ENCODE peak calls at places on chromosomes 4 and X, in six cellular contexts. One of them, this sample, is unnamed.

GRCh38 chr4:150593996-150594395 is 12.0 kb downstream of the MAB21L2 start:
- DNase-seq in GM06990: no peak
- DNase-seq in endothelial cell of umbilical vein: peak; percentile 38
- DNase-seq in tibial nerve: no peak
- DNase-seq in Calu3: no peak
- DNase-seq in AG09309: peak; percentile 13
- DNase-seq in this sample: peak; percentile 90

GRCh38 chrX:4925911-4926310 is 1212.5 kb upstream of the PRKX start:
- DNase-seq in GM06990: no peak
- DNase-seq in endothelial cell of umbilical vein: no peak
- DNase-seq in tibial nerve: no peak
- DNase-seq in Calu3: no peak
- DNase-seq in AG09309: no peak
- DNase-seq in this sample: no peak

GRCh38 chrX:3550160-3550765 is 163.2 kb downstream of the PRKX start:
- DNase-seq in GM06990: no peak
- DNase-seq in endothelial cell of umbilical vein: no peak
- DNase-seq in tibial nerve: no peak
- DNase-seq in Calu3: peak; percentile 64
- DNase-seq in AG09309: no peak
- DNase-seq in this sample: peak; percentile 87

GRCh38 chrX:115233497-115234219 is at the start of gene LRCH2:
- DNase-seq in GM06990: no peak
- DNase-seq in endothelial cell of umbilical vein: peak; percentile 47
- DNase-seq in tibial nerve: peak; percentile 9
- DNase-seq in Calu3: no peak
- DNase-seq in AG09309: no peak
- DNase-seq in this sample: peak; percentile 37

GRCh38 chrX:11770320-11770719 is 12.3 kb downstream of the MSL3 start:
- DNase-seq in GM06990: no peak
- DNase-seq in endothelial cell of umbilical vein: peak; percentile 51
- DNase-seq in tibial nerve: no peak
- DNase-seq in Calu3: peak; percentile 9
- DNase-seq in AG09309: no peak
- DNase-seq in this sample: peak; percentile 68

GRCh38 chr4:60588556-60588955 is 611.6 kb upstream of the ADGRL3 start:
- DNase-seq in GM06990: no peak
- DNase-seq in endothelial cell of umbilical vein: no peak
- DNase-seq in tibial nerve: no peak
- DNase-seq in Calu3: no peak
- DNase-seq in AG09309: no peak
- DNase-seq in this sample: no peak

GRCh38 chr4:13530823-13531608 is 13.3 kb downstream of the NKX3-2 start:
- DNase-seq in GM06990: no peak
- DNase-seq in endothelial cell of umbilical vein: no peak
- DNase-seq in tibial nerve: no peak
- DNase-seq in Calu3: no peak
- DNase-seq in AG09309: no peak
- DNase-seq in this sample: no peak

GRCh38 chr4:108350332-108350731 is 181.6 kb upstream of the LEF1 start:
- DNase-seq in GM06990: no peak
- DNase-seq in endothelial cell of umbilical vein: no peak
- DNase-seq in tibial nerve: no peak
- DNase-seq in Calu3: no peak
- DNase-seq in AG09309: no peak
- DNase-seq in this sample: no peak

GRCh38 chr4:48275247-48275646 is 5.6 kb upstream of the TEC start:
- DNase-seq in GM06990: no peak
- DNase-seq in endothelial cell of umbilical vein: no peak
- DNase-seq in tibial nerve: no peak
- DNase-seq in Calu3: peak; percentile 5
- DNase-seq in AG09309: no peak
- DNase-seq in this sample: peak; percentile 68
- TF ChIP-seq CTCF in GM06990: peak; percentile 83
- TF ChIP-seq CTCF in endothelial cell of umbilical vein: peak; percentile 60
- TF ChIP-seq CTCF in tibial nerve: no peak
- TF ChIP-seq CTCF in Calu3: peak; percentile 34
- TF ChIP-seq CTCF in AG09309: peak; percentile 61
- TF ChIP-seq CTCF in this sample: peak; percentile 80

DNA sequence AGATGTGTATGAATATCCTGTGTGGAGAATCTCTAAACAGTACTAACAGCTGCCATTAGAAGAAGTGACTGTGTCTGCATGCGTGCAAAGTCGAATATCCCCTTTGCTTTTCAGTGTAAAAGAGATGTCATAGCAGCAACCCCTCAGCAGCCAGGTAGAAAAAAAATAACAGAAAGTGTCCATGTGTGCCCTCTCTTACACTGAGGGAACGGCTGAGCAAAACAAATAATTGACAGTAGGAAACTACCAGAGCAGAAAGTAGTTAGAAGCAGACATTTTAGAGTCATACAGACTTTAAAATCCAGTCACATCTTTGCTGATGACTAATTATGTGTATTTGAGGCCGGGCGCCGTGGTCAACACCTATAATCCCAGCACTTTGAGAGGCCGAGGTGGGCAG is 370.8 kb downstream of the GPM6A start:
- DNase-seq in GM06990: no peak
- DNase-seq in endothelial cell of umbilical vein: no peak
- DNase-seq in tibial nerve: no peak
- DNase-seq in Calu3: no peak
- DNase-seq in AG09309: no peak
- DNase-seq in this sample: no peak
- TF ChIP-seq CTCF in GM06990: no peak
- TF ChIP-seq CTCF in endothelial cell of umbilical vein: no peak
- TF ChIP-seq CTCF in tibial nerve: no peak
- TF ChIP-seq CTCF in Calu3: no peak
- TF ChIP-seq CTCF in AG09309: no peak
- TF ChIP-seq CTCF in this sample: no peak

DNA sequence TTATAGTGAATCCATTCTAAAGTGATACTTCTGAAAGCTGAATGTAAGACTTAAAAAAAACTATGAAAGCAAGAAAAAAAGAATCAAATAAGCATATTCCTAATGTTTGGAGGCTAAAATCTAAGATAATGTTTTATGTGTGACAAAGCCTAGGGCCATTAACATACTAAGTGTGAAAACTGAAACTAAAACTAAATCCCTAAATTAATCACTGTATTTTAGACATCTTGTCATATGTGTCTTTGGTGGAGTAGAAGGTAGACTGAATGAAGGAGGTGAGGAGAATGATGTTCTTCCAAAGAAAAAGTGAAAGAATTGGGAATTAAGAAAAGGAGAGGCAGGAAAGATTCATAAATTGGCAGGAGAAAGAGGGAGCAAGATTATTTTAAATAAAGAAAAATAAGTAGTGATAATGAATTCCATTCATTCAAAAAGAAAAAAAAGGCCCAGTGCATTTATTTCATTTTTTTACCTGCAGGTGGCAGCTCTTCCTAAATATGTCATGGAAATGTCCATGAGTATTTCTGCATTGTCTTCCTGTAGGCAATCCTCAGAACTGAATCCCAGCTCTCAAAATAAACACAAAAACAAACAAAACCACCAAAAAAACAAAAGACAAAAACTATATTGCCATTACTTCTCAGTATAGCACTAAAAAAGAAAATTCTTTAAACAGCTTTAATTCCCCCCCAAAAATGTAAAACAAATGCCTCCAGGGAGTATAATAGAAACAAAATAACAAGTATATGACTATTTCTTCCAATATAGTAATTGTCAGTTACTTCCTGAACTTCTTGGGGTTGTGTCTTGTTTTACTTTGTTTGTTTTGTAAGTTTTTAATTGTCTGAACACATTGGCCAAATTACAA is 17.0 kb upstream of the AP1AR start:
- DNase-seq in GM06990: no peak
- DNase-seq in endothelial cell of umbilical vein: peak; percentile 34
- DNase-seq in tibial nerve: no peak
- DNase-seq in Calu3: no peak
- DNase-seq in AG09309: no peak
- DNase-seq in this sample: peak; percentile 51
- TF ChIP-seq CTCF in GM06990: peak; percentile 45
- TF ChIP-seq CTCF in endothelial cell of umbilical vein: peak; percentile 27
- TF ChIP-seq CTCF in tibial nerve: peak; percentile 26
- TF ChIP-seq CTCF in Calu3: peak; percentile 21
- TF ChIP-seq CTCF in AG09309: peak; percentile 32
- TF ChIP-seq CTCF in this sample: peak; percentile 62

DNA sequence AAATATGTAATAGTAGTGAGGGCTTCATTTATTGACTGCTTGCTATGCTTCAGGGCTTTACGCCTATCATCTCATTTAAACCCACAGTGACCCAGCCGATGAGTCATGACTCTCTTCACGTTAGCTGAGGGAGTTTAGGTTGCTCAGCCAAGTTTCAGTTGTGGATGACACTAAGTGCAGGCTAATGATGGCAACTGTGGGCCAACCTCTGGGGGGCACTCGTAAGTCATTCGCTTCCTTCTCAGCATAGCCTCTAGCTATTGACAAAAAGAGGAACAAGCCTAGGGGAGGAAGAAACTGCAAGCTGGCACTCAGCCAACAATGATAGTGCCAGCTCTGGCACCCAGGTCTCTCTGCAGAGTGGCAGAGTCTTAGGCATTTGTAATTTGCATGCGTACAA is 325.0 kb downstream of the ARHGAP10 start:
- DNase-seq in GM06990: peak; percentile 77
- DNase-seq in endothelial cell of umbilical vein: peak; percentile 25
- DNase-seq in tibial nerve: peak; percentile 54
- DNase-seq in Calu3: peak; percentile 28
- DNase-seq in AG09309: peak; percentile 13
- DNase-seq in this sample: peak; percentile 70
- TF ChIP-seq CTCF in GM06990: peak; percentile 84
- TF ChIP-seq CTCF in endothelial cell of umbilical vein: no peak
- TF ChIP-seq CTCF in tibial nerve: peak; percentile 18
- TF ChIP-seq CTCF in Calu3: no peak
- TF ChIP-seq CTCF in AG09309: no peak
- TF ChIP-seq CTCF in this sample: peak; percentile 50

GRCh38 chrX:85288992-85289723 is 45.4 kb downstream of the ZNF711 start:
- DNase-seq in GM06990: no peak
- DNase-seq in endothelial cell of umbilical vein: no peak
- DNase-seq in tibial nerve: no peak
- DNase-seq in Calu3: no peak
- DNase-seq in AG09309: no peak
- DNase-seq in this sample: no peak
- TF ChIP-seq CTCF in GM06990: peak; percentile 10
- TF ChIP-seq CTCF in endothelial cell of umbilical vein: no peak
- TF ChIP-seq CTCF in tibial nerve: no peak
- TF ChIP-seq CTCF in Calu3: no peak
- TF ChIP-seq CTCF in AG09309: no peak
- TF ChIP-seq CTCF in this sample: peak; percentile 12

GRCh38 chr4:8277356-8278008 is 7.9 kb downstream of the HTRA3 start:
- DNase-seq in GM06990: no peak
- DNase-seq in endothelial cell of umbilical vein: no peak
- DNase-seq in tibial nerve: no peak
- DNase-seq in Calu3: no peak
- DNase-seq in AG09309: no peak
- DNase-seq in this sample: no peak
- TF ChIP-seq CTCF in GM06990: no peak
- TF ChIP-seq CTCF in endothelial cell of umbilical vein: no peak
- TF ChIP-seq CTCF in tibial nerve: no peak
- TF ChIP-seq CTCF in Calu3: no peak
- TF ChIP-seq CTCF in AG09309: no peak
- TF ChIP-seq CTCF in this sample: no peak

GRCh38 chr4:87985097-87985886 is 9.8 kb downstream of the SPP1 start:
- DNase-seq in GM06990: no peak
- DNase-seq in endothelial cell of umbilical vein: peak; percentile 66
- DNase-seq in tibial nerve: peak; percentile 39
- DNase-seq in Calu3: peak; percentile 79
- DNase-seq in AG09309: no peak
- DNase-seq in this sample: peak; percentile 52

GRCh38 chr4:87986508-87986907 is 11.0 kb downstream of the SPP1 start:
- DNase-seq in GM06990: no peak
- DNase-seq in endothelial cell of umbilical vein: no peak
- DNase-seq in tibial nerve: no peak
- DNase-seq in Calu3: no peak
- DNase-seq in AG09309: no peak
- DNase-seq in this sample: no peak

GRCh38 chr4:87983996-87984395 is 8.5 kb downstream of the SPP1 start:
- DNase-seq in GM06990: no peak
- DNase-seq in endothelial cell of umbilical vein: no peak
- DNase-seq in tibial nerve: no peak
- DNase-seq in Calu3: no peak
- DNase-seq in AG09309: no peak
- DNase-seq in this sample: no peak

GRCh38 chr4:87982446-87982845 is 6.9 kb downstream of the SPP1 start:
- DNase-seq in GM06990: no peak
- DNase-seq in endothelial cell of umbilical vein: no peak
- DNase-seq in tibial nerve: no peak
- DNase-seq in Calu3: no peak
- DNase-seq in AG09309: no peak
- DNase-seq in this sample: peak; percentile 28

GRCh38 chr4:87985887-87986200 is 10.3 kb downstream of the SPP1 start:
- DNase-seq in GM06990: no peak
- DNase-seq in endothelial cell of umbilical vein: no peak
- DNase-seq in tibial nerve: no peak
- DNase-seq in Calu3: no peak
- DNase-seq in AG09309: no peak
- DNase-seq in this sample: no peak
- TF ChIP-seq CTCF in GM06990: no peak
- TF ChIP-seq CTCF in endothelial cell of umbilical vein: no peak
- TF ChIP-seq CTCF in tibial nerve: no peak
- TF ChIP-seq CTCF in Calu3: no peak
- TF ChIP-seq CTCF in AG09309: no peak
- TF ChIP-seq CTCF in this sample: peak; percentile 2